ENCODE peak calls at places on chromosomes 3 and 15, in seven cellular contexts. One of them, this sample, is unnamed.

GRCh38 chr3:27986204-27986879 is 255.1 kb upstream of the CMC1 start:
- DNase-seq in H1: peak
- DNase-seq in SK-N-SH: no peak
- DNase-seq in K562: no peak
- DNase-seq in HepG2: no peak
- DNase-seq in HCT116: no peak
- DNase-seq in GM12878: no peak
- DNase-seq in this sample: no peak

GRCh38 chr3:114127517-114127916 is 51.3 kb downstream of the DRD3 start:
- DNase-seq in HCT116: no peak
- DNase-seq in GM12878: no peak
- DNase-seq in HepG2: no peak
- DNase-seq in K562: no peak
- DNase-seq in SK-N-SH: no peak
- DNase-seq in H1: no peak
- DNase-seq in this sample: no peak

GRCh38 chr3:42708611-42709151 is 6.1 kb upstream of the HHATL start:
- DNase-seq in HCT116: no peak
- DNase-seq in HepG2: no peak
- DNase-seq in K562: no peak
- DNase-seq in H1: no peak
- DNase-seq in SK-N-SH: no peak
- DNase-seq in GM12878: no peak
- DNase-seq in this sample: no peak

GRCh38 chr3:100548053-100548452 is 55.6 kb downstream of the TMEM45A start:
- DNase-seq in GM12878: no peak
- DNase-seq in K562: no peak
- DNase-seq in HepG2: no peak
- DNase-seq in HCT116: no peak
- DNase-seq in H1: no peak
- DNase-seq in SK-N-SH: peak
- DNase-seq in this sample: no peak

GRCh38 chr3:37793889-37794591 is 67.6 kb upstream of the CTDSPL start:
- DNase-seq in HCT116: no peak
- DNase-seq in HepG2: no peak
- DNase-seq in SK-N-SH: no peak
- DNase-seq in H1: no peak
- DNase-seq in K562: no peak
- DNase-seq in GM12878: no peak
- DNase-seq in this sample: no peak

GRCh38 chr3:139906441-139906840 is 28.5 kb upstream of the CLSTN2 start:
- DNase-seq in SK-N-SH: no peak
- DNase-seq in HCT116: peak
- DNase-seq in GM12878: no peak
- DNase-seq in K562: no peak
- DNase-seq in H1: no peak
- DNase-seq in HepG2: peak
- DNase-seq in this sample: no peak

GRCh38 chr3:177294221-177294620 is 96.9 kb upstream of the TBL1XR1 start:
- DNase-seq in HCT116: no peak
- DNase-seq in H1: no peak
- DNase-seq in K562: no peak
- DNase-seq in SK-N-SH: no peak
- DNase-seq in GM12878: no peak
- DNase-seq in HepG2: no peak
- DNase-seq in this sample: no peak

GRCh38 chr15:71811036-71811736 is 832 bp downstream of the NR2E3 start:
- DNase-seq in GM12878: no peak
- DNase-seq in HCT116: no peak
- DNase-seq in SK-N-SH: peak
- DNase-seq in K562: no peak
- DNase-seq in HepG2: no peak
- DNase-seq in H1: no peak
- DNase-seq in this sample: no peak

GRCh38 chr3:179796421-179796820 is 143.6 kb downstream of the USP13 start:
- DNase-seq in K562: no peak
- DNase-seq in HCT116: no peak
- DNase-seq in H1: no peak
- DNase-seq in SK-N-SH: no peak
- DNase-seq in HepG2: no peak
- DNase-seq in GM12878: no peak
- DNase-seq in this sample: no peak

GRCh38 chr3:135629696-135630408 is 335.7 kb upstream of the PPP2R3A start:
- DNase-seq in GM12878: no peak
- DNase-seq in K562: no peak
- DNase-seq in SK-N-SH: no peak
- DNase-seq in H1: no peak
- DNase-seq in HepG2: no peak
- DNase-seq in HCT116: no peak
- DNase-seq in this sample: no peak

GRCh38 chr3:125481786-125482185 is 38.2 kb downstream of the SNX4 start:
- DNase-seq in K562: no peak
- DNase-seq in H1: no peak
- DNase-seq in HepG2: no peak
- DNase-seq in HCT116: no peak
- DNase-seq in SK-N-SH: no peak
- DNase-seq in GM12878: no peak
- DNase-seq in this sample: no peak

GRCh38 chr15:87200149-87200548 is 1056.4 kb downstream of the NTRK3 start:
- DNase-seq in HepG2: no peak
- DNase-seq in SK-N-SH: no peak
- DNase-seq in HCT116: no peak
- DNase-seq in H1: no peak
- DNase-seq in GM12878: no peak
- DNase-seq in K562: no peak
- DNase-seq in this sample: no peak

GRCh38 chr15:70121656-70122297 is 24.1 kb upstream of the TLE3 start:
- DNase-seq in SK-N-SH: no peak
- DNase-seq in GM12878: no peak
- DNase-seq in HCT116: no peak
- DNase-seq in HepG2: no peak
- DNase-seq in K562: no peak
- DNase-seq in H1: no peak
- DNase-seq in this sample: no peak

GRCh38 chr15:75030023-75030413 is 6.6 kb downstream of the PPCDC start:
- DNase-seq in GM12878: no peak
- DNase-seq in HepG2: no peak
- DNase-seq in HCT116: no peak
- DNase-seq in H1: no peak
- DNase-seq in K562: no peak
- DNase-seq in SK-N-SH: no peak
- DNase-seq in this sample: no peak

GRCh38 chr3:108329508-108329907 is 33.2 kb downstream of the HHLA2 start:
- DNase-seq in GM12878: no peak
- DNase-seq in HCT116: no peak
- DNase-seq in K562: no peak
- DNase-seq in SK-N-SH: no peak
- DNase-seq in HepG2: no peak
- DNase-seq in H1: no peak
- DNase-seq in this sample: no peak

DNA sequence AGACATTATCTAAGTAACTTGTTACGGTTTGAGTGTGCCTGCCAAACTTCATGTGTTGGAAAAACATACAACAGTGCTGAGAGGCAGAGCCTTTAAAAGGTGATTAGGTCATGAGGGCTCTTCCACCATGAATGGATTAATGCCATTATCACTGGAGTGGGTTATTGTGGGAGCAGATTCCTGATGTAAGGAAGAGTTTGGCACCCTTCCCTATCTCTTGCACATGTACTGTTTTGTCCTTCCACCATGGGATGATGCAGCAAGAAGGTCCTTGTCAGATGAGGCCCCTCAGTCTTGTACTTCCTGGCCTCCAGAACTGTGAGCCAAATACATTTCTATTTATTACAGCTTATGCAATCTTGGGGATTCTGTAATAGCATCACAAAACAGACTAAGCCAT is 413.9 kb downstream of the EPHA3 start:
- DNase-seq in H1: no peak
- DNase-seq in SK-N-SH: no peak
- DNase-seq in HCT116: no peak
- DNase-seq in K562: no peak
- DNase-seq in GM12878: no peak
- DNase-seq in HepG2: no peak
- DNase-seq in this sample: no peak
- TF ChIP-seq JUND in H1: no peak
- TF ChIP-seq JUND in SK-N-SH: no peak
- TF ChIP-seq JUND in HCT116: no peak
- TF ChIP-seq JUND in K562: no peak
- TF ChIP-seq JUND in GM12878: no peak
- TF ChIP-seq JUND in HepG2: no peak
- TF ChIP-seq JUND in this sample: no peak

GRCh38 chr3:64161481-64161952 is 63.7 kb downstream of the PRICKLE2 start:
- DNase-seq in H1: no peak
- DNase-seq in HepG2: peak
- DNase-seq in SK-N-SH: no peak
- DNase-seq in GM12878: no peak
- DNase-seq in HCT116: no peak
- DNase-seq in K562: no peak
- DNase-seq in this sample: no peak
- TF ChIP-seq JUND in H1: no peak
- TF ChIP-seq JUND in HepG2: no peak
- TF ChIP-seq JUND in SK-N-SH: no peak
- TF ChIP-seq JUND in GM12878: no peak
- TF ChIP-seq JUND in HCT116: no peak
- TF ChIP-seq JUND in K562: no peak
- TF ChIP-seq JUND in this sample: no peak

GRCh38 chr15:58732620-58733363 is 16.7 kb downstream of the ADAM10 start:
- DNase-seq in SK-N-SH: no peak
- DNase-seq in GM12878: no peak
- DNase-seq in K562: no peak
- DNase-seq in HepG2: no peak
- DNase-seq in H1: no peak
- DNase-seq in HCT116: no peak
- DNase-seq in this sample: no peak
- TF ChIP-seq JUND in SK-N-SH: no peak
- TF ChIP-seq JUND in GM12878: no peak
- TF ChIP-seq JUND in K562: no peak
- TF ChIP-seq JUND in HepG2: no peak
- TF ChIP-seq JUND in H1: no peak
- TF ChIP-seq JUND in HCT116: no peak
- TF ChIP-seq JUND in this sample: no peak

GRCh38 chr3:99542771-99543518 is 95.4 kb upstream of the COL8A1 start:
- DNase-seq in GM12878: no peak
- DNase-seq in HCT116: no peak
- DNase-seq in K562: no peak
- DNase-seq in HepG2: no peak
- DNase-seq in SK-N-SH: no peak
- DNase-seq in H1: no peak
- DNase-seq in this sample: no peak
- TF ChIP-seq JUND in GM12878: no peak
- TF ChIP-seq JUND in HCT116: no peak
- TF ChIP-seq JUND in K562: no peak
- TF ChIP-seq JUND in HepG2: no peak
- TF ChIP-seq JUND in SK-N-SH: no peak
- TF ChIP-seq JUND in H1: no peak
- TF ChIP-seq JUND in this sample: no peak

DNA sequence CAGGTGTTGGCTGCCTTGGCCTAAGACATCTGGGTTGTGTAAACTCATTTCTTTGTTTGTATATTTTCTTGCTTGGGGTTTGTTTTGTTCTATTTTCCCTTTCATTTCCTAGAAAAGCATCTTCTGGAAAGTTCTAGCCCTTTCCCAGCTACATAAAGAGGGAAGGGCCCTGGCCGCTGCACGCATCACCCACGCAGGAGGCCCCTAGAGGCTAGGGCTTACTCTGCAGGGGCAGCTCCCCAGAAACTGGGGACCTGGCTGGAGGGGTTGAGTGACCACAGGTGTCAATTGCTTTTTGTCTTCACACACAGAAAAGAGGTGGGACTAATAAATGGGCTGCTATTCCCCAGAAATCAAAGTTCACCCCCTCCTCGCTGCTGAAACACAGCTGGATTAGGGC is 52.6 kb downstream of the PDIA5 start:
- DNase-seq in HepG2: no peak
- DNase-seq in GM12878: no peak
- DNase-seq in HCT116: no peak
- DNase-seq in SK-N-SH: no peak
- DNase-seq in K562: no peak
- DNase-seq in H1: no peak
- DNase-seq in this sample: no peak
- TF ChIP-seq JUND in HepG2: no peak
- TF ChIP-seq JUND in GM12878: no peak
- TF ChIP-seq JUND in HCT116: no peak
- TF ChIP-seq JUND in SK-N-SH: no peak
- TF ChIP-seq JUND in K562: no peak
- TF ChIP-seq JUND in H1: no peak
- TF ChIP-seq JUND in this sample: no peak

DNA sequence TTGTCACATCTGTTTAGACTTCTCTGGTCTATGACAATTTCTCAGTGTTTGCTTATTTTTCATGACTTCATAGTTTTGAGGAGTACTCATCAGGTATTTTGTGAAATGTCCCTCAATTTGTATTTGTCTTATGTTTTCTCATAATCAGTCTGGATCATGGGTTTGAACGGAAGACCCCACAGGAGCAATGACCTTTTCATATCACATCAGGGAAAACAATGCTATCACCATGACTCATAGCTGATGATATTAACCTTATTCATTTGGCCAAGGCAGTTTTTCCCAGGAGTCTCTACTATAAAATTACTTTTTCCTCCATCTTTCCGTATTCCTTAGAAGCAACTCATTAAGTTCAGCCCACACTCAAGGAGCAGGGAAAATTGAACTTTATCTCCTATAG is 32.7 kb downstream of the AADACL2 start:
- DNase-seq in HepG2: no peak
- DNase-seq in GM12878: no peak
- DNase-seq in K562: no peak
- DNase-seq in HCT116: peak
- DNase-seq in SK-N-SH: no peak
- DNase-seq in H1: no peak
- DNase-seq in this sample: no peak
- TF ChIP-seq JUND in HepG2: no peak
- TF ChIP-seq JUND in GM12878: no peak
- TF ChIP-seq JUND in K562: no peak
- TF ChIP-seq JUND in HCT116: peak
- TF ChIP-seq JUND in SK-N-SH: peak
- TF ChIP-seq JUND in H1: no peak
- TF ChIP-seq JUND in this sample: no peak

This sample was measured in T47D.